ENCODE peak calls at places on chromosome 22, in nine cellular contexts. P, K, L, I, Z, M, D, F and R are unnamed samples.

GRCh38 chr22:37675930-37676571 is 615 bp downstream of the LGALS1 start:
- DNase-seq in P (no peak), K (no peak), L (peak; percentile 10), I (no peak), Z (no peak), M (no peak), D (no peak), F (peak; percentile 17), R (peak; percentile 83)

GRCh38 chr22:49824185-49824925 is 3.3 kb downstream of the BRD1 start:
- DNase-seq in P (no peak), K (no peak), L (no peak), I (no peak), Z (peak; percentile 42), M (no peak), D (no peak), F (no peak), R (peak; percentile 66)

GRCh38 chr22:36222887-36223450 is 16.4 kb downstream of the APOL2 start:
- DNase-seq in P (no peak), K (no peak), L (no peak), I (no peak), Z (no peak), M (no peak), D (no peak), F (no peak), R (no peak)

GRCh38 chr22:23237201-23237798 is 57.0 kb downstream of the BCR start:
- DNase-seq in P (no peak), K (peak; percentile 66), L (peak; percentile 59), I (no peak), Z (no peak), M (peak; percentile 61), D (peak; percentile 46), F (peak; percentile 50), R (peak; percentile 83)

GRCh38 chr22:46187862-46188261 is 37.5 kb downstream of the PPARA start:
- DNase-seq in P (no peak), K (no peak), L (no peak), I (no peak), Z (no peak), M (no peak), D (no peak), F (no peak), R (no peak)

GRCh38 chr22:18028817-18029527 is 4.6 kb upstream of the MICAL3 start:
- DNase-seq in P (no peak), K (no peak), L (no peak), I (no peak), Z (peak; percentile 40), M (no peak), D (no peak), F (no peak), R (no peak)

GRCh38 chr22:32587449-32587848 is 112.8 kb downstream of the FBXO7 start:
- DNase-seq in P (no peak), K (no peak), L (no peak), I (no peak), Z (no peak), M (no peak), D (no peak), F (no peak), R (peak; percentile 66)

GRCh38 chr22:29328566-29329500 is 13.3 kb upstream of the RASL10A start:
- DNase-seq in P (no peak), K (peak; percentile 22), L (peak; percentile 63), I (no peak), Z (no peak), M (no peak), D (no peak), F (peak; percentile 67), R (no peak)